ENCODE peak calls at places on chromosomes 13 and 19, in four cellular contexts. P is H1, M is H9, W is trophoblast cell. J is an unnamed sample.
A peak's percentile ranks its signal among the peaks of the same experiment; 100 is the strongest.

GRCh38 chr13:28590450-28590849 is 68.5 kb upstream of the POMP start:
- DNase-seq in W (no peak), P (no peak), M (no peak), J (no peak)

GRCh38 chr19:35755550-35756371 is 1.1 kb downstream of the HSPB6 start:
- DNase-seq in P (no peak), M (peak; percentile 39), W (peak; percentile 34), J (no peak)

GRCh38 chr19:16416996-16417395 is 54.8 kb downstream of the EPS15L1 start:
- DNase-seq in P (no peak), M (no peak), W (no peak), J (no peak)

GRCh38 chr19:6754653-6755463 is 12.4 kb downstream of the SH2D3A start:
- DNase-seq in M (no peak), W (no peak), P (no peak), J (no peak)

GRCh38 chr13:91381371-91381770 is 17.1 kb upstream of the GPC5 start:
- DNase-seq in W (no peak), M (no peak), P (no peak), J (no peak)

GRCh38 chr13:72341904-72342303 is 385.5 kb downstream of the MZT1 start:
- DNase-seq in W (no peak), P (no peak), M (no peak), J (no peak)

GRCh38 chr13:66574606-66575005 is 655.5 kb downstream of the PCDH9 start:
- DNase-seq in W (no peak), P (no peak), M (no peak), J (no peak)

GRCh38 chr13:22074403-22074802 is 403.5 kb downstream of the FGF9 start:
- DNase-seq in M (no peak), P (no peak), W (no peak), J (no peak)

GRCh38 chr13:42957881-42958280 is 34.2 kb downstream of the EPSTI1 start:
- DNase-seq in W (peak; percentile 59), M (no peak), P (no peak), J (no peak)

GRCh38 chr13:82698941-82699340 is 1183.3 kb downstream of the SLITRK1 start:
- DNase-seq in M (no peak), P (no peak), W (no peak), J (no peak)

GRCh38 chr13:73556902-73557301 is 498.1 kb downstream of the KLF5 start:
- DNase-seq in M (no peak), W (no peak), P (no peak), J (no peak)

GRCh38 chr19:38023245-38023644 is 116.2 kb downstream of the SIPA1L3 start:
- DNase-seq in M (no peak), P (no peak), W (no peak), J (no peak)

GRCh38 chr13:36323951-36324566 is 22.1 kb downstream of the SPART start:
- DNase-seq in P (no peak), M (no peak), W (peak; percentile 98), J (no peak)

GRCh38 chr19:6576869-6577281 is 14.1 kb downstream of the CD70 start:
- DNase-seq in P (no peak), W (no peak), M (no peak), J (no peak)

GRCh38 chr13:29875646-29876045 is 25.2 kb upstream of the UBL3 start:
- DNase-seq in P (no peak), W (no peak), M (no peak), J (no peak)

GRCh38 chr13:25963681-25964080 is 88.1 kb downstream of the SHISA2 start:
- DNase-seq in W (no peak), M (no peak), P (no peak), J (no peak)

GRCh38 chr19:50909240-50910070 is 1.7 kb downstream of the KLK4 start:
- DNase-seq in W (no peak), M (peak; percentile 100), P (peak; percentile 95), J (peak; percentile 94)

GRCh38 chr13:50552424-50552966 is 291.0 kb downstream of the DLEU7 start:
- DNase-seq in P (no peak), M (no peak), W (no peak), J (no peak)

GRCh38 chr19:30374791-30375650 is 2.8 kb downstream of the ZNF536 start:
- DNase-seq in W (no peak), M (peak; percentile 44), P (no peak), J (no peak)

GRCh38 chr19:40465025-40465780 is at the start of gene BLVRB:
- DNase-seq in M (no peak), P (no peak), W (peak; percentile 61), J (no peak)

GRCh38 chr19:42850981-42851717 is 28.4 kb downstream of the PSG1 start:
- DNase-seq in M (no peak), P (no peak), W (peak; percentile 98), J (no peak)

GRCh38 chr13:76148374-76148773 is 512.2 kb downstream of the LMO7 start:
- DNase-seq in M (no peak), W (no peak), P (no peak), J (no peak)

GRCh38 chr13:40613192-40613818 is 53.1 kb downstream of the FOXO1 start:
- DNase-seq in P (no peak), M (no peak), W (no peak), J (no peak)

GRCh38 chr19:33444238-33444992 is 70.9 kb downstream of the CEBPG start:
- DNase-seq in P (no peak), M (no peak), W (no peak), J (no peak)

GRCh38 chr19:8210660-8211101 is 1.5 kb downstream of the CERS4 start:
- DNase-seq in M (no peak), P (no peak), W (peak; percentile 25), J (no peak)

GRCh38 chr13:64925284-64925683 is 2304.9 kb downstream of the PCDH9 start:
- DNase-seq in P (peak; percentile 9), W (peak; percentile 17), M (peak; percentile 75), J (peak; percentile 18)

GRCh38 chr13:33454844-33455256 is 169.3 kb upstream of the STARD13 start:
- DNase-seq in M (no peak), P (no peak), W (no peak), J (no peak)

GRCh38 chr19:50387176-50387867 is 3.2 kb downstream of the POLD1 start:
- DNase-seq in M (no peak), W (peak; percentile 24), P (no peak), J (no peak)

GRCh38 chr19:21101511-21102242 is 19.7 kb downstream of the ZNF714 start:
- DNase-seq in W (peak; percentile 63), P (no peak), M (no peak), J (no peak)

GRCh38 chr13:100508391-100508790 is 80.2 kb downstream of the GGACT start:
- DNase-seq in P (no peak), M (no peak), W (no peak), J (no peak)

GRCh38 chr13:44921931-44922758 is 67.1 kb downstream of the NUFIP1 start:
- DNase-seq in M (no peak), W (no peak), P (no peak), J (no peak)
- H2BK12ac ChIP-seq in M (no peak overlapping the region), W (no peak overlapping the region), P (no peak overlapping the region), J (no peak overlapping the region)

GRCh38 chr13:48977973-48978372 is 2.3 kb downstream of the FNDC3A start:
- DNase-seq in P (no peak), M (no peak), W (no peak), J (no peak)

GRCh38 chr13:48973845-48974431 is 1.8 kb upstream of the FNDC3A start:
- DNase-seq in P (no peak), W (no peak), M (no peak), J (no peak)

GRCh38 chr13:48975926-48976676 is 389 bp downstream of the FNDC3A start:
- DNase-seq in P (no peak), W (peak; percentile 79), M (peak; percentile 81), J (peak; percentile 79)

GRCh38 chr13:48976677-48977625 is 1.2 kb downstream of the FNDC3A start:
- DNase-seq in P (no peak), M (no peak), W (peak; percentile 93), J (no peak)

DNA sequence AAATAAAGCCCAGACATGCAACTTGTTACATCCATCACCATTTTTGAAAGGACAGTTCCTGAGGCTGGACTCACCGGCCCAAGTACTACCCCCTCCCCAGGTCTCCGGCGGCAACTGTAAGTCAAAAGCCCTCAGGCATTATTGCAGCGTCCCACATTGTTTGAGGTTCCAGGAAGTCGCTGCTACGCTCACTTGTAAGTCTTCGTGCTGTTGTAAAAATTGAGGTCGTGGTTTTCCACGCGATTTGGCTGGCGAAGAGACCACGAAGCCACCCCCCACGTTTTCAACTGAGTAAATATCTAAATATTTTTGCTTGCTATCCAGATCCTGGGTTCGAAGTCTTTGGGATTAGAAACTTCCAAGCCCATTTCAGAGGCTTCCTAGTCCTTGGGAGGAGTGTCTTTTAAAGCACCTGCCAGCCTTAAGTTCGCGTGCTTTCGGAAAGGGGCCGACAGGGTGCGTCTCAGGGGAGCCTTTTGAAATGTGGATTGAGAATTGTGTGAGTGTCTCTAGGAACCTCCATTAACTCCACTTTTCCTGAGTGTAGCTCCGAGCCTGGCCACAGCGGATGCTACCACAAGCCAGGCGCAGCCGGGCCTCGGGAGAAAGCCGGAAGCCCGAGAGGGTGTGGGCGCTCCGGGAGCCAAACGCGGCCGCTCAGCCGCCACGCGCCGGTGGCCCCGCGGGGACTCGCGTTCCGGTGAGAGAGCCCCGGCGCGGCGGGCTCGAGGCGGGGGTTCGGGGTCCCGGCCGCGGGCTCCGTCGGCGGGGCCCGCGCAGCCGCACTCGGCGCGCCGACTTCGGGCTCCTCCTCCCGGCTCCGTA is at the start of gene FNDC3A:
- DNase-seq in M (peak; percentile 79), W (peak; percentile 71), P (no peak), J (no peak)
- H2BK12ac ChIP-seq in M (no peak within 1 kb of the TSS), W (peak within 1 kb of the TSS; percentile 80), P (peak within 1 kb of the TSS; percentile 20), J (no peak within 1 kb of the TSS)

GRCh38 chr19:44912854-44913253 is 1.6 kb upstream of the APOC1 start:
- DNase-seq in W (no peak), M (no peak), P (no peak), J (no peak)
- H2BK12ac ChIP-seq in W (no peak overlapping the region), M (no peak overlapping the region), P (peak overlapping the region; percentile 9), J (no peak overlapping the region)

DNA sequence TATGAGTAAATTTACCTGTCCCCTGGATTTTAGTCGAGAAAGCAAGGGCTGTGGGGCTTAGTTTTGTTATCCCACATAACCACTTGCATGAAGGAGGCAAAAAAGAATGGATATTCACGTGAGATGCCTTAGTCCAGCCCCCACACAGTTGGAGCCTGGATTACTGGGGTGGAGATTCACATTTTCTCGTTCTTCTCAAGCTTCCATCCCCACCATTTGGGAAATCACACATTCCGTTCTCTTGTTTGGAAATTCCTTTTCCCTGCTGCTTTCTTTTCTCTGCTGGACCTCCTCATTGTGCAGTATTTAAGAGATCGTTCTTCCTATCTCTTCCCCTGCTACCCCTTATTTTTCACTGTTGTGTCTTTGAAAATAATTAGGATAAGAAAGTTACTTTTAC is 45.1 kb upstream of the FARP1 start:
- DNase-seq in W (no peak), P (no peak), M (no peak), J (peak; percentile 47)
- H2BK12ac ChIP-seq in W (no peak overlapping the region), P (no peak overlapping the region), M (no peak overlapping the region), J (no peak overlapping the region)

DNA sequence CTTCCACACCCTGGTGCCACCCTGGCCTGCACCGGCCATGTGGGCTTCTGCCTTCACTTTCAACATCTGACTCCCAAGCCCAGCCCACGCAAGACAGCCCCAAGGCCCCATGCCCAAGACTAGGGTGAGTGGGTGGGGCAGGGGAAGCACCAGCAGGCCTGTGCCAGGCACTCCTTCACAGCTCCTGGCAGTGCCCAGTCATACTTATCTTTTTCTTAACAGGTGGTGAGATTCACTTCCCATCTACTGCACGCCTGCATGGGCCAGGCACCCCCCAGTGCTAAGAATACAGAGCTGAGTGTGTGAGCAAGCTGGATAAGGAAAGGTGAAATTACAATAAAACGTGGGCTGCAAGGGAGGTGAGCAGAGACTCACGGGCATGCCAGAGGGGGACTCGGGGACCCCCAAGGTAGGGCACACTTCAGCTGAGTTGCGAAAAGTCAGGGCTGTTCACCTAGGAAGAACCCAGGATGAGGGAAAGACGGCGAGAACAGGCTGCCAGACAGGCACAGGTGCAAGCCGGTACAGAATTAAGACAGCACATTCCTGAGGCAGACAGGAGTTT is 55.6 kb downstream of the COL4A1 start:
- DNase-seq in P (no peak), W (no peak), M (no peak), J (no peak)
- H2BK12ac ChIP-seq in P (no peak overlapping the region), W (peak overlapping the region; percentile 51), M (no peak overlapping the region), J (no peak overlapping the region)

J was measured in neuronal stem cell.